ENCODE peak calls at places on chromosomes 1 and 21, in seven cellular contexts. X, B, A, R, G, M and S are unnamed samples.

GRCh38 chr1:217311766-217312165 is 319.1 kb downstream of the GPATCH2 start:
- DNase-seq in X (peak), B (no peak), A (no peak), R (no peak), G (peak), M (no peak), S (no peak)

GRCh38 chr1:35268282-35269189 is at the start of gene ZMYM4:
- DNase-seq in X (peak), B (peak), A (peak), R (peak), G (peak), M (peak), S (peak)

GRCh38 chr1:63523738-63524137 is 413 bp downstream of the EFCAB7 start:
- DNase-seq in X (no peak), B (peak), A (no peak), R (no peak), G (peak), M (no peak), S (no peak)

GRCh38 chr21:28601708-28602107 is 391.0 kb downstream of the LTN1 start:
- DNase-seq in X (no peak), B (no peak), A (no peak), R (no peak), G (no peak), M (no peak), S (no peak)

GRCh38 chr1:230236951-230237350 is 169.9 kb downstream of the GALNT2 start:
- DNase-seq in X (no peak), B (no peak), A (no peak), R (peak), G (peak), M (no peak), S (no peak)

GRCh38 chr1:168932539-168932938 is 174.0 kb upstream of the ATP1B1 start:
- DNase-seq in X (no peak), B (no peak), A (no peak), R (no peak), G (peak), M (no peak), S (no peak)

GRCh38 chr1:196466656-196467055 is 141.6 kb downstream of the KCNT2 start:
- DNase-seq in X (no peak), B (no peak), A (no peak), R (peak), G (peak), M (no peak), S (no peak)

GRCh38 chr1:238690415-238690814 is 696.0 kb upstream of the CHRM3 start:
- DNase-seq in X (no peak), B (no peak), A (no peak), R (peak), G (peak), M (no peak), S (no peak)

GRCh38 chr1:178684542-178685000 is 40.5 kb upstream of the RALGPS2 start:
- DNase-seq in X (no peak), B (peak), A (no peak), R (peak), G (peak), M (no peak), S (no peak)

GRCh38 chr1:213723187-213723586 is 264.6 kb upstream of the PROX1 start:
- DNase-seq in X (no peak), B (no peak), A (no peak), R (no peak), G (no peak), M (no peak), S (no peak)

GRCh38 chr1:246682231-246682895 is 41.8 kb upstream of the SCCPDH start:
- DNase-seq in X (no peak), B (no peak), A (no peak), R (peak), G (peak), M (no peak), S (no peak)

GRCh38 chr1:7117599-7118281 is 332.5 kb downstream of the CAMTA1 start:
- DNase-seq in X (peak), B (peak), A (no peak), R (peak), G (peak), M (no peak), S (no peak)

GRCh38 chr1:201326710-201327109 is 43.4 kb downstream of the PKP1 start:
- DNase-seq in X (no peak), B (no peak), A (no peak), R (no peak), G (no peak), M (no peak), S (no peak)

GRCh38 chr1:22976461-22977243 is 4.0 kb upstream of the LACTBL1 start:
- DNase-seq in X (peak), B (peak), A (peak), R (peak), G (peak), M (peak), S (peak)

GRCh38 chr1:109509176-109510134 is at the start of gene AMIGO1:
- DNase-seq in X (peak), B (peak), A (peak), R (peak), G (peak), M (no peak), S (peak)

GRCh38 chr1:208409171-208409570 is 165.0 kb upstream of the PLXNA2 start:
- DNase-seq in X (no peak), B (no peak), A (no peak), R (peak), G (no peak), M (no peak), S (no peak)

GRCh38 chr1:99867682-99868081 is 17.5 kb downstream of the AGL start:
- DNase-seq in X (no peak), B (no peak), A (no peak), R (no peak), G (no peak), M (no peak), S (no peak)

GRCh38 chr21:29433366-29434059 is 134.8 kb downstream of the BACH1 start:
- DNase-seq in X (no peak), B (no peak), A (no peak), R (peak), G (peak), M (no peak), S (no peak)

GRCh38 chr1:119987112-119987511 is 82.3 kb downstream of the NOTCH2 start:
- DNase-seq in X (no peak), B (peak), A (no peak), R (peak), G (peak), M (no peak), S (no peak)

GRCh38 chr1:199298825-199299224 is 660.0 kb downstream of the PTPRC start:
- DNase-seq in X (no peak), B (no peak), A (no peak), R (peak), G (no peak), M (no peak), S (no peak)

GRCh38 chr1:232987046-232987445 is 36.6 kb downstream of the NTPCR start:
- DNase-seq in X (no peak), B (no peak), A (no peak), R (no peak), G (no peak), M (no peak), S (no peak)
- TF ChIP-seq CTCF in X (no peak), B (no peak), A (no peak), R (no peak), G (no peak), M (no peak), S (no peak)

GRCh38 chr21:38175321-38175720 is 81.5 kb upstream of the KCNJ15 start:
- DNase-seq in X (no peak), B (no peak), A (no peak), R (no peak), G (no peak), M (no peak), S (no peak)

GRCh38 chr21:38170283-38170682 is 86.5 kb upstream of the KCNJ15 start:
- DNase-seq in X (peak), B (no peak), A (no peak), R (peak), G (peak), M (no peak), S (no peak)

GRCh38 chr21:38167345-38167744 is 89.4 kb upstream of the KCNJ15 start:
- DNase-seq in X (no peak), B (no peak), A (no peak), R (no peak), G (no peak), M (no peak), S (no peak)

GRCh38 chr21:38171723-38172344 is 85.0 kb upstream of the KCNJ15 start:
- DNase-seq in X (peak), B (no peak), A (no peak), R (peak), G (peak), M (no peak), S (peak)

GRCh38 chr21:38170705-38171682 is 85.8 kb upstream of the KCNJ15 start:
- DNase-seq in X (no peak), B (no peak), A (no peak), R (peak), G (peak), M (no peak), S (no peak)
- TF ChIP-seq CTCF in X (no peak), B (no peak), A (no peak), R (peak), G (peak), M (no peak), S (no peak)

DNA sequence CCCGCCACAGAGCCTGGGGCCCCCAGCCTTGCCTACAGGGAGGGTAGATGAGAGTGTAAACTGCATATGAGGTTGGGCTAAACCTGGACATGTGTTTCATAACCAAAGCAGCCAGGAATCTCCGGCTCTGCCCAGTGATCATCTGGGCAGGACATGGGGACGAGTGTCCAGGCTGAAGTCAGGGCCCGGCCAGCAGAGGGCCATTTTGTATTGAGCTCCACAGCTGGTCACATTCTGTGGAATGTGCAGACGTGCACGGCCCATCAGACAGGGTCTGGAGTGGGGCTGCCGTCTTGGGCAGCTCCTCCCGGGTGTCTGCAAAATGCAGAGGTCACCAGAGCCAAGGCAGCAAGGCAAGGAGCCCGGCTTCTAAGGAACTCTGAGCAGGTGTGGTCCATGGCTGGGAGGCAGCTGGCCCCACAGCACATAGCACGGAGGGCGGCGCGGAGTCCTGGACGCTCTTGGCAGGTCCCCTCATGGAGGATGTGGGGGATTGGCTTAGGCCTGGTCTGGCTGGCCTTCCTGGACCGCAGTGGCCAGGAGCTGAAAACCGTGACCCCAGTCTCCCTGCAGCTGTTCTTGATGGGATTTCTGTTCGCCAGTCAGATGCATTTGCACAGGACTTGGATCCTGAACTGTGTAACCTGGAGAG is 6.3 kb downstream of the LRRC3 start:
- DNase-seq in X (no peak), B (no peak), A (no peak), R (no peak), G (no peak), M (no peak), S (no peak)
- TF ChIP-seq CTCF in X (no peak), B (no peak), A (no peak), R (no peak), G (no peak), M (no peak), S (peak)

DNA sequence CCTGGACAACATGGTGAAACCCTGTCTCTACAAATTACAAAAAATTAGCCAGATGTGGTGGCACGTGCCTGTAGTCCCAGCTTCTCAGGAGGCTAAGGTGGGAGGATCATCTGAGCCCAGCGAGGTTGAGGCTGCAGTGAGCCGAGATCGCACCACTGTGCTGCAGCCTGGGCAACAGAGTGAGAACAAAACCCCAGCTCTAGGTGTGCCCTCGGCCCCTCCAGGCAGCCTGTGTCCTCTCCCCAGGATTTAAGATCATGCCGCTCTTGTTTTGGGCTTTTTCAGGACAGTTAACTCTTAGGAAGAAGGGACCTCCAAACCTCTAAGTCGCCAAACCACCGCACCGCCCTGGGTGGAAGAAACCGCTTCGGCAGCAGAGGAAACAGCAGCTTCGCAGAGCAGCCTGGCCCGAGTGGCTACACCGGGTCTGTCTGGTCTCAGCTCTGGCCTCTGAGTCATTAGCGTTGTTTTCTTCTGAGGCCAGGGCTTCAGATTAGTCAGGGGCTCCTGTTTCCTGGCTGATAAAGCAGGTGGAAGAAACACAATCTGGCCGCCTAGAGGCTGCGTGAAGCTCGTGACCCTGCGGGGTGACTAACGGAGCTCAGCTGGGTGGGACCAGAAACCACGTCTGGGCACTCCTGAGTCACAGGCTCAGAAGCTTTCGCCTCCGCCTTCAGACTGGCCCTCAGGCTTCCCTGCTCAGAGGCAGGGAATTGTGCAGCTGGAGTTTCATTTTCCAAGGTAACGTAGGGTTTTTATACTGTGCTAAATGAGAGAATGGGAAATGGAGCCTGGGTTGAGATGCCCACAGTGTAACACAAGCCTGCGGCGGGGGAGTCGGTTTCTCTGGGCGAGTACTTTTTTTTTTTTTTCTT is 44.7 kb downstream of the CHAF1B start:
- DNase-seq in X (peak), B (peak), A (no peak), R (peak), G (peak), M (peak), S (peak)
- TF ChIP-seq CTCF in X (no peak), B (no peak), A (no peak), R (peak), G (peak), M (no peak), S (peak)

DNA sequence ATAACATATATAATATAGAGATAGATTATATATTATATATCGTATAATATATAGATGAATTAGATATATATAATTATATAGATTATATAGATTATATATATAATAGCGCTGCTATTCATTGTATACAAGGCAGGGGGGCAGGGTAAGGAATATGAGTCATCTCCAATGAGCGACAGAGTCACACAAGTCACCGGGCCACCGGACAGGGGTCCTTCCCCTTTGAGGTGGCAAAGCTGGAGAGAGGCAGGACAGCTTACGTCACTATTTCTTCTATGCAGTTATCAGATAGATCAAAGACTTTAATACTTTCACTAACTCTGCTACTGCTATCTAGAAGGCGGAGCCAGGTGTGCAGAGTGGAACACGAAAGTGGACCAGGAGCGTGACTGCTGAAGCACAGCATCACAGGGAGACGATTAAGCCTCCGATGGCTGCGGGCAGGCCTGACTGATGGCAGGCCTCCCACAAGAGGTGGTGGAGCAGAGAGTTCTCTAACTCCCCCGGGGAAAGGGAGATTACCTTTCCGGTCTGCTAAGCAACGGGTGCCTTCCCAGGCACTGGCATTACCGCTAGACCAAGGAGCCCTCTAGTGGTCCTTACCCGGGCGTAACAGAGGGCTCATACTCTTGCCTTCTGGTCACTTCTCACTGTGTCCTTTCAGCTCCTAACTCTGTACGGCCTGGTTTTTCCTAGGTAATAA is 2154.7 kb downstream of the MRPL39 start:
- DNase-seq in X (peak), B (no peak), A (no peak), R (no peak), G (no peak), M (no peak), S (peak)
- TF ChIP-seq CTCF in X (no peak), B (no peak), A (no peak), R (no peak), G (no peak), M (no peak), S (peak)

DNA sequence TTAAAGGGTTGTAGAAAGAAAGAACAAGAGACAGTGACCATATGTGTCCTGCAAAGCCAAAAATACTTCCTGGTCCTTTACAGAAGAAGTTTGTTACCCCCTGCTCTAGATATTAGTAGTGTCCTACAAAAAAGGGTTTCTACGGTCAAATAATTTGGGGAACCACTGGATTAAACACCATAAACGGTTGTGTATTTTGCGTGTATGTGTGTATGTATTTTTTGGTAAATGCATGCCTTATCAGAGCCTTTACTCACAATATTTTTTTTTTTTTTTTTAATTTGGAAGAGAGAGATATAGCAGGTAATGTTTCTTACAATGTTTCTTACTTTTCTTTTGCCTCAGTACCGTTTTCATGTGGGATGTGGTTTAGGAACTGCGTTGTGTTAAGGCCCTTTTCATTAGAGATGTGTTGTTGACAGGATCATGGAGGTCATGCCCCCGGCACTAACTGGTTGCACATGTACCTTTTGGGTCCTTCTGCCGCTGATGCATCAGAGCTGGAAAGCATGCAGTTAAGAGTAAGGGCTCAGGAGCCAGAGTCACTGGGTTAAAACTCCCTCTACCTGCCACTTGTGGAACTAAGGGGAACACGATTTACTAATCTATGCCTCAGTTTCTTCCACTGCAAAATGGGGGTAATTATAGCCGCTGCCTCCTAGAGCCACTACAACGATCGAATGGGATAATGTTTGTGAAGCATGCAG is 234.6 kb upstream of the KAZN start:
- DNase-seq in X (no peak), B (no peak), A (no peak), R (no peak), G (no peak), M (no peak), S (no peak)
- TF ChIP-seq CTCF in X (no peak), B (no peak), A (no peak), R (no peak), G (peak), M (no peak), S (peak)

GRCh38 chr1:13965770-13966398 is 265.9 kb downstream of the PRDM2 start:
- DNase-seq in X (peak), B (peak), A (peak), R (peak), G (peak), M (peak), S (peak)
- TF ChIP-seq CTCF in X (peak), B (no peak), A (peak), R (peak), G (peak), M (no peak), S (peak)

DNA sequence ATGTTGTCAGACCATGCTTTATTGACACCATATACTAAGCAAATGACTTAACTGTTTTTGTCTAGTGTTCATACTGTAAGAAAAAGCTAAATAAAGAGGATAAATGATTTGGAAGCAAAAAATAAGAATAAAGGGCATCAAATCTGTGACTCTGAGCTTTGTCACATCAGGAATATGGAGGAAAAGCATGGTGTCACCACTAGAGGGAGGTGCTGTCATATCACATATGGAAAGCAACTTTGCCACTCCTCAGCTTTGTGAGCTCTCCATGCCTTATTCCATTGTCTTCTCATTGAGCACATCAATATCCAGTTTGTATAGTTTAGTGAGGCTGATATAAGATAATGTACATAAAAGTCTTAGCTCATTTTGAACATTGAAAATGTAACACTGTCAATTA is 20.8 kb upstream of the GBP1 start:
- DNase-seq in X (peak), B (no peak), A (no peak), R (peak), G (peak), M (no peak), S (no peak)
- TF ChIP-seq CTCF in X (peak), B (no peak), A (no peak), R (peak), G (peak), M (no peak), S (no peak)